ENCODE peak calls at places on chromosomes 12 and 14, in five cellular contexts. I, D, T, Q and A are unnamed samples. For H3K36me3, the result is how much of the 10 kb centered on the place peaks cover.

GRCh38 chr12:65840793-65841670 is 16.7 kb downstream of the HMGA2 start:
- DNase-seq in T (no peak), I (no peak), Q (no peak), D (no peak), A (no peak)

GRCh38 chr12:45284096-45284901 is 68.4 kb downstream of the ANO6 start:
- DNase-seq in D (peak), I (no peak), T (no peak), Q (no peak), A (no peak)

GRCh38 chr14:73713804-73714655 is at the start of gene PNMA1:
- DNase-seq in D (peak), Q (peak), I (peak), T (peak), A (peak)

GRCh38 chr14:54338696-54339317 is 58.0 kb upstream of the CDKN3 start:
- DNase-seq in I (no peak), T (no peak), Q (no peak), D (peak), A (no peak)

GRCh38 chr14:91252901-91253794 is 8.6 kb upstream of the GPR68 start:
- DNase-seq in T (peak), Q (peak), D (no peak), I (peak), A (no peak)

GRCh38 chr14:92846162-92846897 is 52.2 kb downstream of the GOLGA5 start:
- DNase-seq in T (no peak), I (no peak), D (peak), Q (no peak), A (no peak)

GRCh38 chr14:66369157-66369706 is 116.9 kb upstream of the CCDC196 start:
- DNase-seq in T (no peak), Q (no peak), D (no peak), I (no peak), A (no peak)

GRCh38 chr12:109545826-109546225 is 27.5 kb downstream of the MMAB start:
- DNase-seq in D (no peak), I (no peak), T (no peak), Q (no peak), A (no peak)

GRCh38 chr14:50798048-50798421 is 32.9 kb downstream of the NIN start:
- DNase-seq in I (no peak), Q (no peak), D (no peak), T (no peak), A (no peak)

GRCh38 chr14:80390911-80391310 is 179.6 kb upstream of the DIO2 start:
- DNase-seq in T (no peak), I (no peak), D (peak), Q (no peak), A (no peak)

GRCh38 chr12:28035483-28035882 is 63.0 kb upstream of the PTHLH start:
- DNase-seq in I (no peak), D (peak), Q (no peak), T (no peak), A (no peak)

GRCh38 chr12:28034271-28034670 is 61.7 kb upstream of the PTHLH start:
- DNase-seq in Q (no peak), T (no peak), I (no peak), D (no peak), A (no peak)

GRCh38 chr12:28032811-28033537 is 60.4 kb upstream of the PTHLH start:
- DNase-seq in T (no peak), Q (no peak), D (no peak), I (no peak), A (no peak)

GRCh38 chr12:28027947-28028724 is 55.6 kb upstream of the PTHLH start:
- DNase-seq in T (no peak), I (no peak), Q (no peak), D (no peak), A (no peak)

GRCh38 chr12:28033538-28033915 is 61.0 kb upstream of the PTHLH start:
- DNase-seq in T (no peak), I (no peak), D (peak), Q (no peak), A (no peak)
- H3K27ac ChIP-seq in T (no peak), I (no peak), D (no peak), Q (no peak), A (no peak)

DNA sequence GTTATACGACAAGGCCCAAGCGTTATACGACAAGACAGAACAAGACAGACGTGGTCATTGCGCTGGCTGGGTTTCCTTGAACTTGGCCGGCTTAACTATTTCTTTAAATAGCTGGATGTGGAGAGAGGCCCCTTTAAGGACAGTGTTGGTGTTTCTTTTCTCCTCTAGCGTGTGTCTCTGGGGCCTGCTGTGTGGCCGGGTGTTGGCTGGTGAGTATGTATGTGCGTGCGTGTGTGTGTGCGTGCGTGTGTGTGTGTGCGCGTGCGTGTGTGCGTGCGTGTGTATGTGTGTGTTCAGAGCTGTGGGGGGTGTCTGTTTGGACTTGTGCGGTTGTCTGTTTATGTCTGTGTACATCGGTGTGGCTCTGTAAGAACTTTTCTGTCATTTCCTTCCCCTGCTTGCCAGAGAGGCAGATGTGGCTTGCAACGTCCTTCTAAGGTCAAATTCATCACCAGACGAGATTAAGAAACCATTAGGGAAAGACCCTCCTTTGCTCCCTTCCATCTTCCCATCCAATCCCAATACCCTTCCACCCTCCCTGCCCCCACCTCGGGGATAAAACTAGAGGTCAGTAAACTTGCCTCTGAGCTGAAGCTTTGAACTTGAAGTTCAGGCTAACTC is 78.6 kb upstream of the TBX3 start:
- DNase-seq in I (no peak), T (peak), Q (no peak), D (peak), A (no peak)
- H3K36me3 ChIP-seq in I (under half), T (under half), Q (under half), D (under half), A (under half)

GRCh38 chr14:67619446-67620216 is at the start of gene ARG2:
- DNase-seq in D (peak), Q (peak), I (peak), T (peak), A (peak)
- H3K27ac ChIP-seq in D (peak), Q (peak), I (peak), T (no peak), A (peak)

DNA sequence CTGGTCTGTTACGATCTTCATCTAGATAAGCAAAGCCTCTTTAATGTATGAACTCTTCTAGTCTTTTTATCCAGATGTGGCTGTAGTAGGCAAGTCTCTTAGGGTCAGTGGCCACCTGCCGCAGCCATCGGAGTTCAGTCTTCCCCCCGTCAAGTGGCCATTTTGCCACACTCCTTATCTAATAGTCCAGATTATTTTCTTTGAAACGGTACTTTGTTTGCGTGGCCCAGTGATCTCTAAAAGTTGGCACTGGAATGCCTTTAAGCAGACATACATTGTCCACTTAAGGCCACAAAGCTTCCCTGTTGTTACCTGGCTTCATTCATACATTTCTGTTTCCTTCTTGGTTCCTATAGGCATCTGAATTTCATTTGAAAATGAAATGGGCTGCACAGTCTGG is 36.0 kb upstream of the BMAL2 start:
- DNase-seq in I (no peak), Q (no peak), T (no peak), D (no peak), A (no peak)
- H3K36me3 ChIP-seq in I (under half), Q (under half), T (under half), D (under half), A (under half)

DNA sequence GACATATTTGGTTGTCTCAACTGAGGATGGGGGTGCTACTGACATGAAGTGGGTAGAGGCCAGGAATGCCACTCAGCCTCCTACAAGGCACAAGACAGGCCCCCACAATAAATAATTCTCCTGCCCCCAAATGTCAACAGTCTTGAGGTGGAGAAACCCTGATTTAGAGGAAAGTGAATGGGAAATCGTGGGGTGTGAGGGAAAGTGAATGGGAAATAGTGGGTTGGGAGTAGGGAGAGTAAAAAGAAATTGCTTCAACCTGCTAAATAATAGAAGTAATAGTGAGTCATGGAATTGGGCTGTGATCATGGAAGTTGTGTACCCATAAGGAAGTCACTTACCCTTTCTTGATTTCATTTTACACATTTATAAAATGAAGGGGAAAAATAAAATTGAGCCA is 16.7 kb upstream of the TMEM233 start:
- DNase-seq in D (no peak), Q (no peak), I (no peak), T (no peak), A (no peak)
- H3K27ac ChIP-seq in D (no peak), Q (no peak), I (no peak), T (no peak), A (no peak)

DNA sequence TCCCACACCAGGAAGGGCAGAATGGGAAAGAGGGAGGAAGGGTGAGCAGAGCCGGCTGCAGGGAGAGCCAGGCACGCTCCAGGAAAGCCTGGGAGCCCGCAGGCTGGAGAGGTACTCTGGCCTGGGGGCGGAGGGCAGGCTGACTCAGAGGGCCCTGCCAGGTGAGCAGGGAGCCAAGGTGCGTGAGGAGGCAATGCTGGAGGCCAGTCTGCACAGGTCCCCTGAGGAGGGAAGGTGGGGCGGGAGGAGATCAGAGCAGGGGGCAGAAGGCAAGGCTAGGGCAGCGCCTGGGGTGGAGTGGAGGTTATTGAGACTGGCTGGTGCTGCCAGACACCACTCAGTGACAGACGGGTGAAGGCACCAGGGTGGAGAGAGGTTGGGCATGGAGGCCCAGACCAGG is 385.0 kb downstream of the BCL11B start:
- DNase-seq in I (no peak), D (no peak), T (no peak), Q (no peak), A (no peak)
- H3K36me3 ChIP-seq in I (under half), D (under half), T (under half), Q (under half), A (under half)

GRCh38 chr12:81542065-81542464 is 217.1 kb downstream of the PPFIA2 start:
- DNase-seq in I (no peak), T (no peak), D (no peak), Q (no peak), A (no peak)
- H3K27ac ChIP-seq in I (no peak), T (no peak), D (no peak), Q (no peak), A (no peak)

GRCh38 chr12:132142679-132143327 is 1.3 kb downstream of the DDX51 start:
- DNase-seq in T (no peak), D (no peak), I (no peak), Q (no peak), A (no peak)
- H3K36me3 ChIP-seq in T (half or more), D (under half), I (under half), Q (under half), A (under half)

DNA sequence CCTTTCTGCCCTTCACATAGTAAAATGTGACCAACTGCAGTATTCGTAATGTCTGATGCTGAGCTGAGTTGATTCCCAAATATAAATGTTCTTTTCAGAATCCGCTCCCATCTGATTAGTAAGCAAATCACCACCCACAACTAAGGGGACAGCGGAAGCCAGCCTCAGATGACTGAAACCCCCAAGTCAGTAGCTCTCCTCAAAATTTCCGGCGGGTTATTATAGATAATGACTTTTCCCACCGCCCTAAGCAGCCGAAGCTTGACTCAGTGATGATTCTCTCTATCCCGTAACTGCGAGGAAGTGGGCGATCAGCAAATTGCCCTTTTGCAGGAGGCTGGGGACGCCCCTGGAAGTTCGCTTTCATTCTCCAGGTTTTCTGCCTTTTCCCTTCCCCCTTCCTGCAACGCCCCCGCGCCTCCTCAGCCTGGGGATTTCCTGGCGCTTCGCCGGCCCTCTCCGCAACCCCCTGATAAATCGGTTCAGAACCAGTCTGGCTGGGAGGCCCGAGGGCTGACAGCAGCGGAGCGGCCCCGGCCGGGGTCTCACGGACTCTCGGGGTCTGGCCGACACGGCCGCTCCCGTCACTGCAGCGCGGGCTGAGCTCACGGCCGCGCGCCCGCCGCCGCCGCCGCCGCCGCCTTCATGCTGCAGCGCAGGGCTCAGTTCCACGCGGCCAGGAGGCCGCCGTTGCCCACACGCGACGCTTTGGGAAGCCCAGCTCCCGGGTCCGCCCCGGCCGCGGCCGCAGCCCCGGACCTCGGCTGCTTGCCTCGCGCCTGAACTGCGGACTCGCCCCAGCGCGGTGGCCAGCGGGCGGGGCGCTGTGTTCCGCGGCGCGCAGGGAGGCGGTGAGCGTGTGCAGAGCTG is at the start of gene LRFN5:
- DNase-seq in D (no peak), Q (peak), T (peak), I (no peak), A (no peak)
- H3K27ac ChIP-seq in D (no peak), Q (no peak), T (peak), I (no peak), A (no peak)